ENCODE peak calls at places on chromosomes 4 and X, in four cellular contexts. E is H9, J is H1, P is IMR-90. C is an unnamed sample.

GRCh38 chr4:113436360-113436759 is 325.2 kb downstream of the CAMK2D start:
- DNase-seq in E (no peak), P (peak), J (no peak), C (no peak)

GRCh38 chr4:17941731-17942130 is 79.8 kb downstream of the LCORL start:
- DNase-seq in E (no peak), J (no peak), P (peak), C (no peak)

GRCh38 chr4:128332086-128332485 is 44.5 kb upstream of the PGRMC2 start:
- DNase-seq in E (no peak), P (no peak), J (no peak), C (no peak)

GRCh38 chr4:108683479-108683878 is 33.1 kb downstream of the OSTC start:
- DNase-seq in P (peak), J (no peak), E (no peak), C (peak)

GRCh38 chrX:18291006-18291545 is 63.4 kb downstream of the SCML2 start:
- DNase-seq in J (no peak), P (peak), E (no peak), C (no peak)

GRCh38 chr4:184439856-184440592 is 34.3 kb downstream of the IRF2 start:
- DNase-seq in J (no peak), E (no peak), P (peak), C (no peak)

GRCh38 chrX:129772796-129773431 is 6.8 kb upstream of the SASH3 start:
- DNase-seq in E (no peak), J (no peak), P (no peak), C (no peak)

GRCh38 chrX:130623508-130623907 is 221.7 kb downstream of the RBMX2 start:
- DNase-seq in P (no peak), E (no peak), J (no peak), C (no peak)

GRCh38 chr4:187795737-187796136 is 199.8 kb upstream of the ZFP42 start:
- DNase-seq in J (no peak), E (no peak), P (no peak), C (no peak)

GRCh38 chrX:70174754-70175153 is 2.5 kb upstream of the DGAT2L6 start:
- DNase-seq in E (no peak), J (no peak), P (peak), C (no peak)

GRCh38 chr4:16545656-16546055 is 319.4 kb upstream of the TAPT1 start:
- DNase-seq in P (no peak), E (no peak), J (no peak), C (no peak)
- H4K8ac ChIP-seq in P (no peak), E (no peak), J (no peak), C (no peak)

GRCh38 chr4:186543206-186543605 is 12.2 kb downstream of the MTNR1A start:
- DNase-seq in P (no peak), J (no peak), E (no peak), C (no peak)
- H3K56ac ChIP-seq in P (no peak), J (no peak), E (no peak), C (no peak)

GRCh38 chr4:151097759-151098158 is 1.7 kb upstream of the RPS3A start:
- DNase-seq in E (no peak), P (no peak), J (no peak), C (no peak)

GRCh38 chr4:151099226-151099975 is at the start of gene RPS3A:
- DNase-seq in P (peak), E (peak), J (peak), C (peak)

GRCh38 chr4:151098191-151098590 is 1.2 kb upstream of the RPS3A start:
- DNase-seq in J (no peak), E (no peak), P (no peak), C (no peak)

GRCh38 chr4:151100517-151100916 is 1.1 kb downstream of the RPS3A start:
- DNase-seq in P (no peak), J (no peak), E (no peak), C (no peak)

DNA sequence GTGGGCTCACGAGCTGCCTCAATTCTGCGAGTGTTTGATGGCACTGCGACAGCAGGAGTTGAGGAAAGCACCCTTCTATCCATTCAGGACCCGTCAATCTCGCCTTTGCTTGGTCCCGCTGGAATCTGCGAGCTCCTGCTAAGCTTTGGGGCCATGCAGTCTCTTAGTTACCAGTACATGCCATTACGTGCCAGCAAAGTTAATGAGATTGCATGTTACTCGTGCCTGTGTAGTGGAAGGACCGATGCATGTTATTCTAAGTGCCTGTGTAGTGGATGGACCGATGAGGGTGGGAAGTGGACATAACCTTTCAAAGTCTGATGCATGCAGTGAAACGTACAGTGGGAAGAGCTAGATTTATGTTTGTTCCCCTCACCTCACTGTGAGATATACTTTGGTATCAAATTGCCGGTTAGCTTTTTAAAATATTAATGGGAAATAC is 569 bp downstream of the RPS3A start:
- DNase-seq in E (no peak), J (no peak), P (peak), C (no peak)
- H3K9ac ChIP-seq in E (peak), J (peak), P (peak), C (peak)

DNA sequence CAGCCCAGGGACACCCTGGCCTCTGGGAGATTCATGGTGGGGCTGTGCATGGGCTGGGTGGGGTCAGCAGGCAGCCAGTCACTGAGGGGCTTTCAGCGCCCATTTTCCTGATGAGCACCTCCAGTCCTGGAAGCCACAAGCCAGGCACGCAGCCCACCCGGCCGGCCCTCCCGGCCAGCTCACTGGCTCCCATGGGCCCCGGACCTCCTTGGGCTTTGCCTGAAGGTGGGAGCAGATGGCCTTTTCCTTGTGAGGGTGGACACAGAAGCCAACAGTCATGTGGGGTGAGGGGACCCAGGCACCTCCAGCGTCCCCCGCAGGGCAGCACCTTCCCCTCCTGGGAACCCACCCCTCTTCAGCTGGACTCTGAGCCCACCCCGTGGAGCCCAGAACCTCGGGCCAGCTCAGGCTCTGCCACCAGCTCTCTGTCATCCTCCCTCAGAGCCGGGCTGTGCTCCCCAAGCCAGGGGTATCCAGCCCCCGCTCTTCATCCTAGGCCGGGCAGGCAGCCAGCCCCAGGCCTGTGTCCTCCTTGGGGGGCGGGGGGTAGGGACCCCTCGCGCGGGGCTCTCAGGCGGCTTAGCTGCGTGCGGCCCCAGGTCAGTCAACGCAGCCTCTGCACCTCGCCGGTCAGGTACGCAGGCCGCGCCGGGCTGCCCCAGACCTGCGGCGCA is 798 bp upstream of the FGFR3 start:
- DNase-seq in J (no peak), E (no peak), P (no peak), C (no peak)
- H4K8ac ChIP-seq in J (no peak), E (no peak), P (no peak), C (no peak)

GRCh38 chr4:30721353-30722091 is 1.4 kb downstream of the PCDH7 start:
- DNase-seq in P (peak), E (peak), J (peak), C (peak)
- H3K56ac ChIP-seq in P (no peak), E (no peak), J (peak), C (peak)

C was measured in mesendoderm.